ENCODE peak calls at places on chromosomes 2 and 18, in ten cellular contexts. M, S, J, A, W, P, V, N, G and F are unnamed samples.

GRCh38 chr2:108182489-108182888 is 57.3 kb upstream of the SULT1C3 start:
- DNase-seq in N (no peak), P (no peak), V (no peak), M (peak), S (no peak), G (peak), A (peak), W (peak), J (no peak), F (peak)

GRCh38 chr2:177474904-177475474 is 82.4 kb downstream of the AGPS start:
- DNase-seq in W (no peak), G (no peak), A (no peak), N (no peak), P (no peak), S (no peak), V (no peak), J (no peak), M (no peak), F (peak)

GRCh38 chr2:119106301-119106897 is 52.2 kb downstream of the C1QL2 start:
- DNase-seq in M (peak), A (peak), N (peak), P (no peak), V (peak), J (peak), S (no peak), W (no peak), G (no peak), F (peak)

GRCh38 chr2:39668576-39668975 is 2.9 kb downstream of the TMEM178A start:
- DNase-seq in P (no peak), V (no peak), W (no peak), J (no peak), N (no peak), G (no peak), A (no peak), S (no peak), M (no peak), F (no peak)

GRCh38 chr2:157438907-157439791 is 4.7 kb downstream of the CYTIP start:
- DNase-seq in W (no peak), M (no peak), P (no peak), S (no peak), A (peak), N (no peak), J (peak), G (no peak), V (no peak), F (no peak)

GRCh38 chr2:130798472-130799221 is 38.1 kb upstream of the ARHGEF4 start:
- DNase-seq in N (no peak), W (peak), S (no peak), A (peak), P (no peak), V (no peak), J (no peak), M (peak), G (peak), F (peak)

GRCh38 chr18:13180614-13181375 is 37.8 kb upstream of the LDLRAD4 start:
- DNase-seq in V (no peak), N (no peak), S (no peak), J (no peak), P (no peak), G (no peak), M (no peak), W (no peak), A (no peak), F (peak)

GRCh38 chr18:58315041-58315440 is 271.0 kb downstream of the NEDD4L start:
- DNase-seq in G (no peak), V (no peak), N (no peak), W (no peak), S (no peak), A (no peak), M (no peak), J (no peak), P (no peak), F (no peak)

GRCh38 chr2:151525872-151526271 is 116.2 kb downstream of the RIF1 start:
- DNase-seq in S (no peak), V (no peak), M (no peak), G (no peak), P (no peak), J (no peak), N (no peak), W (no peak), A (no peak), F (no peak)

GRCh38 chr2:239257511-239257937 is 143.3 kb downstream of the HDAC4 start:
- DNase-seq in M (no peak), G (no peak), J (peak), A (no peak), S (peak), W (no peak), V (peak), N (no peak), P (no peak), F (no peak)

GRCh38 chr2:230889911-230890601 is 25.3 kb downstream of the ITM2C start:
- DNase-seq in J (no peak), M (no peak), A (no peak), S (peak), N (no peak), P (no peak), W (no peak), G (no peak), V (no peak), F (no peak)

GRCh38 chr2:144211826-144212225 is 308.1 kb downstream of the ZEB2 start:
- DNase-seq in N (no peak), G (no peak), M (no peak), P (no peak), V (no peak), J (no peak), A (no peak), W (no peak), S (no peak), F (no peak)

GRCh38 chr2:215904101-215904500 is 109.2 kb downstream of the MREG start:
- DNase-seq in G (no peak), V (no peak), M (no peak), J (no peak), A (no peak), P (no peak), S (no peak), N (no peak), W (no peak), F (no peak)

GRCh38 chr2:64179582-64180321 is 35.5 kb upstream of the PELI1 start:
- DNase-seq in M (no peak), J (no peak), P (no peak), A (no peak), V (no peak), N (no peak), S (no peak), G (no peak), W (no peak), F (no peak)

GRCh38 chr18:69590150-69590549 is 189.5 kb downstream of the DOK6 start:
- DNase-seq in N (no peak), J (no peak), G (no peak), S (no peak), A (no peak), M (no peak), V (no peak), W (no peak), P (no peak), F (no peak)

GRCh38 chr2:7097353-7097895 is 180.2 kb downstream of the RNF144A start:
- DNase-seq in M (peak), P (peak), S (peak), J (no peak), N (peak), A (peak), W (peak), V (no peak), G (peak), F (peak)

GRCh38 chr18:36929601-36930000 is 100.7 kb downstream of the KIAA1328 start:
- DNase-seq in W (no peak), A (no peak), J (no peak), S (no peak), P (no peak), M (no peak), V (no peak), G (no peak), N (no peak), F (no peak)

GRCh38 chr2:197191177-197191947 is 119.2 kb downstream of the ANKRD44 start:
- DNase-seq in M (no peak), N (no peak), S (no peak), W (no peak), J (no peak), V (no peak), P (no peak), G (no peak), A (peak), F (peak)

GRCh38 chr2:62471816-62472215 is 34.2 kb downstream of the TMEM17 start:
- DNase-seq in S (no peak), J (no peak), M (no peak), W (no peak), G (no peak), N (no peak), A (no peak), P (no peak), V (no peak), F (no peak)

GRCh38 chr2:45651415-45652089 is at the start of gene PRKCE:
- DNase-seq in W (peak), V (no peak), P (no peak), N (peak), G (peak), S (peak), A (peak), J (no peak), M (no peak), F (no peak)

GRCh38 chr18:43001821-43002220 is 113.7 kb downstream of the RIT2 start:
- DNase-seq in S (no peak), V (no peak), W (no peak), N (no peak), A (no peak), G (no peak), M (no peak), P (no peak), J (no peak), F (peak)

GRCh38 chr2:46812381-46813024 is 103.1 kb downstream of the MCFD2 start:
- DNase-seq in G (peak), A (peak), S (peak), P (no peak), V (peak), J (peak), M (no peak), N (no peak), W (no peak), F (no peak)

GRCh38 chr2:231514951-231515297 is 15.3 kb downstream of the NMUR1 start:
- DNase-seq in S (no peak), A (no peak), G (no peak), N (no peak), V (no peak), M (no peak), P (no peak), W (no peak), J (no peak), F (no peak)

GRCh38 chr2:221518937-221519635 is 53.0 kb downstream of the EPHA4 start:
- DNase-seq in W (no peak), N (no peak), M (no peak), V (no peak), J (no peak), P (no peak), S (no peak), G (no peak), A (no peak), F (peak)

GRCh38 chr2:236177967-236178909 is 10.1 kb upstream of the GBX2 start:
- DNase-seq in A (peak), M (peak), J (no peak), G (peak), S (peak), W (peak), N (peak), P (no peak), V (no peak), F (peak)

GRCh38 chr2:231764752-231765151 is 16.3 kb downstream of the PDE6D start:
- DNase-seq in V (no peak), N (no peak), W (no peak), G (no peak), S (no peak), P (no peak), M (no peak), J (no peak), A (peak), F (no peak)

GRCh38 chr18:62085766-62086165 is 101.1 kb downstream of the PIGN start:
- DNase-seq in V (no peak), S (no peak), W (no peak), M (no peak), A (no peak), G (no peak), P (no peak), N (no peak), J (no peak), F (no peak)

GRCh38 chr2:197191948-197192338 is 118.6 kb downstream of the ANKRD44 start:
- DNase-seq in G (no peak), W (no peak), A (no peak), S (no peak), N (no peak), P (no peak), M (no peak), J (no peak), V (no peak), F (no peak)

GRCh38 chr2:59176737-59177136 is 935.6 kb upstream of the FANCL start:
- DNase-seq in G (no peak), S (no peak), M (no peak), P (no peak), V (no peak), N (no peak), J (no peak), A (no peak), W (no peak), F (peak)

GRCh38 chr2:68853915-68854314 is 17.3 kb downstream of the BMP10 start:
- DNase-seq in W (no peak), M (no peak), N (no peak), V (no peak), A (no peak), J (no peak), S (no peak), G (no peak), P (no peak), F (peak)

GRCh38 chr18:70491734-70492348 is 203.0 kb downstream of the SOCS6 start:
- DNase-seq in P (no peak), M (peak), V (no peak), J (peak), W (peak), G (peak), A (peak), N (peak), S (no peak), F (peak)

GRCh38 chr2:176558574-176559140 is 289.4 kb downstream of the MTX2 start:
- DNase-seq in A (no peak), S (no peak), G (no peak), W (no peak), V (no peak), J (no peak), P (no peak), N (no peak), M (no peak), F (no peak)

GRCh38 chr2:181041661-181042060 is 61.3 kb downstream of the UBE2E3 start:
- DNase-seq in W (no peak), N (no peak), M (no peak), V (no peak), S (no peak), G (no peak), A (no peak), J (no peak), P (no peak), F (no peak)

GRCh38 chr2:240432820-240433801 is 2.4 kb upstream of the GPC1 start:
- DNase-seq in G (no peak), P (no peak), A (no peak), V (no peak), W (no peak), M (peak), J (no peak), S (peak), N (peak), F (no peak)

GRCh38 chr18:24274822-24275221 is 122.8 kb downstream of the OSBPL1A start:
- DNase-seq in M (no peak), J (no peak), G (no peak), P (no peak), N (no peak), S (no peak), W (no peak), V (no peak), A (no peak), F (no peak)